ENCODE peak calls at places on chromosomes 11 and 22, in seven cellular contexts. H is neural progenitor cell; R is tibial artery; P is uterus; Q is naive thymus-derived CD4-positive, alpha-beta T cell; T is trophoblast cell; K is tibial nerve. J is an unnamed sample.

GRCh38 chr11:126404367-126404766 is 48.9 kb downstream of the ST3GAL4 start:
- DNase-seq in H (peak; percentile 26), P (no peak), R (no peak), Q (no peak), K (no peak), T (peak; percentile 35), J (peak; percentile 61)

GRCh38 chr11:127925430-127925829 is 661.9 kb downstream of the ETS1 start:
- DNase-seq in Q (no peak), T (no peak), P (no peak), K (no peak), H (no peak), R (no peak), J (no peak)

GRCh38 chr11:17703951-17704350 is 15.4 kb upstream of the MYOD1 start:
- DNase-seq in P (no peak), Q (no peak), T (no peak), R (no peak), H (no peak), K (no peak), J (no peak)

GRCh38 chr11:2928605-2929510 is at the start of gene PHLDA2:
- DNase-seq in H (peak; percentile 64), Q (peak; percentile 55), K (no peak), T (peak; percentile 70), R (peak; percentile 44), P (no peak), J (peak; percentile 97)

GRCh38 chr11:3836903-3837302 is 3.9 kb downstream of the RHOG start:
- DNase-seq in H (no peak), P (no peak), Q (peak; percentile 58), K (no peak), R (peak; percentile 52), T (peak; percentile 23), J (no peak)

GRCh38 chr11:71118671-71119250 is 133.6 kb downstream of the SHANK2 start:
- DNase-seq in K (no peak), R (no peak), T (no peak), Q (no peak), P (no peak), H (no peak), J (no peak)

GRCh38 chr22:27397948-27398330 is 403.6 kb downstream of the MN1 start:
- DNase-seq in P (peak; percentile 61), R (peak; percentile 58), Q (no peak), H (no peak), T (peak; percentile 80), K (no peak), J (no peak)

GRCh38 chr22:47325249-47325648 is 562.8 kb downstream of the TBC1D22A start:
- DNase-seq in Q (no peak), P (no peak), H (no peak), T (no peak), R (no peak), K (no peak), J (no peak)

GRCh38 chr22:30416403-30416802 is 9.2 kb upstream of the MTFP1 start:
- DNase-seq in Q (no peak), P (no peak), T (no peak), H (no peak), K (no peak), R (no peak), J (no peak)

GRCh38 chr11:123381817-123382554 is 48.1 kb upstream of the GRAMD1B start:
- DNase-seq in R (no peak), Q (no peak), T (no peak), H (no peak), P (no peak), K (no peak), J (no peak)

GRCh38 chr11:1872267-1872985 is 19.3 kb downstream of the PRR33 start:
- DNase-seq in K (no peak), H (no peak), Q (no peak), P (no peak), T (no peak), R (no peak), J (no peak)

GRCh38 chr11:101792814-101793213 is 122.0 kb upstream of the CEP126 start:
- DNase-seq in Q (no peak), P (no peak), R (no peak), H (no peak), K (no peak), T (no peak), J (no peak)

GRCh38 chr22:38982008-38982927 is at the start of gene APOBEC3B:
- DNase-seq in R (peak; percentile 91), H (peak; percentile 47), T (peak; percentile 97), Q (peak; percentile 28), K (peak; percentile 88), P (peak; percentile 88), J (peak; percentile 90)

GRCh38 chr11:76323804-76324203 is 57.1 kb downstream of the THAP12 start:
- DNase-seq in H (no peak), K (no peak), T (no peak), Q (no peak), P (no peak), R (no peak), J (no peak)

GRCh38 chr11:133782116-133782725 is 63.1 kb downstream of the SPATA19 start:
- DNase-seq in K (no peak), T (no peak), Q (no peak), R (no peak), H (no peak), P (no peak), J (no peak)

GRCh38 chr11:131749100-131749499 is 378.7 kb downstream of the NTM start:
- DNase-seq in Q (no peak), R (no peak), T (no peak), H (no peak), P (no peak), K (no peak), J (no peak)

GRCh38 chr22:22161924-22162851 is 82.4 kb upstream of the VPREB1 start:
- DNase-seq in R (no peak), H (no peak), Q (no peak), K (no peak), T (no peak), P (no peak), J (peak; percentile 27)

GRCh38 chr11:57567210-57567511 is 311 bp downstream of the UBE2L6 start:
- DNase-seq in T (no peak), P (peak; percentile 39), Q (peak; percentile 42), H (no peak), K (peak; percentile 9), R (no peak), J (no peak)

GRCh38 chr11:8289426-8290047 is 25.9 kb upstream of the LMO1 start:
- DNase-seq in R (no peak), T (no peak), Q (no peak), K (no peak), P (no peak), H (peak; percentile 76), J (peak; percentile 64)

GRCh38 chr11:64383580-64383979 is 24.6 kb downstream of the RPS6KA4 start:
- DNase-seq in R (no peak), Q (no peak), T (no peak), H (no peak), K (no peak), P (no peak), J (no peak)

GRCh38 chr11:8763070-8763469 is 80.5 kb downstream of the RPL27A start:
- DNase-seq in R (no peak), K (no peak), H (no peak), P (no peak), Q (no peak), T (no peak), J (no peak)

GRCh38 chr22:50675553-50676199 is 3.1 kb downstream of the SHANK3 start:
- DNase-seq in T (no peak), R (no peak), P (no peak), Q (no peak), H (peak; percentile 1), K (no peak), J (no peak)

GRCh38 chr11:46298699-46299424 is 21.4 kb downstream of the CREB3L1 start:
- DNase-seq in T (peak; percentile 49), R (no peak), Q (no peak), P (no peak), H (no peak), K (no peak), J (no peak)

GRCh38 chr11:15905334-15905733 is 451.0 kb downstream of the SOX6 start:
- DNase-seq in T (no peak), Q (no peak), P (no peak), K (no peak), R (no peak), H (no peak), J (no peak)

GRCh38 chr11:131064373-131064991 is 148.2 kb upstream of the SNX19 start:
- DNase-seq in K (peak; percentile 52), Q (no peak), T (peak; percentile 69), R (no peak), H (peak; percentile 88), P (no peak), J (peak; percentile 90)

GRCh38 chr11:66328307-66329144 is 7.7 kb downstream of the RIN1 start:
- DNase-seq in T (peak; percentile 76), R (peak; percentile 66), H (peak; percentile 86), P (peak; percentile 75), K (peak; percentile 80), Q (peak; percentile 80), J (peak; percentile 95)
- H3K4me3 ChIP-seq in T (no peak overlapping the region), R (no peak overlapping the region), H (no peak overlapping the region), P (no peak overlapping the region), K (no peak overlapping the region), Q (peak overlapping the region; percentile 36), J (no peak overlapping the region)

DNA sequence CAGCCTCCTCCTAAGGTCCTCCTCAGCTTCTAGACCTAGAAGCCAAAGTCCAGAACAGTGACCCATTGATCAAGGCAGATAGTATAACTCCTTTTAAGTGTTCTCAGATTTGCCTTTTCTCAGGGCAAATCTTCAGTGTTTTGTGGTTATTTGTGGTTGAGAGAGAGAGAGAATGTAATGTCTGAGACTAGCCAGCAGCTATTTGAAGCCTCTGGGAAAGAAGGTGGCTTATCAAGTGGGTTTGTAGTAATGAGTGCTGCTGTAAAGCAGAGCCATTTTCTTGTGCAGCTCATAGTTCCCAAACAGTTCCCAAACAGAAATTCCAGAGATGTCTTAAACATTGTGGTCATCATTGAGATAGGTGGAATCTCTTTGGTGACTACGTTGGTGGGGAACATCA is 89.5 kb downstream of the RNF169 start:
- DNase-seq in P (no peak), K (no peak), H (no peak), T (peak; percentile 47), Q (no peak), R (no peak), J (no peak)
- H3K36me3 ChIP-seq in P (no peaks in the 10 kb centered on the region), K (no peaks in the 10 kb centered on the region), H (peaks cover 6% of the 10 kb centered on the region), T (peaks cover 12% of the 10 kb centered on the region), Q (peaks cover 66% of the 10 kb centered on the region), R (peaks cover 30% of the 10 kb centered on the region), J (peaks cover 18% of the 10 kb centered on the region)

GRCh38 chr11:69986421-69987229 is 91.5 kb upstream of the ANO1 start:
- DNase-seq in K (no peak), R (no peak), T (no peak), Q (no peak), H (no peak), P (no peak), J (peak; percentile 60)
- H3K27me3 ChIP-seq in K (no peaks in the 10 kb centered on the region), R (no peaks in the 10 kb centered on the region), T (peaks cover 32% of the 10 kb centered on the region), Q (no peaks in the 10 kb centered on the region), H (peaks cover 98% of the 10 kb centered on the region), P (no peaks in the 10 kb centered on the region), J (peaks cover 52% of the 10 kb centered on the region)

GRCh38 chr11:44877908-44878459 is 72.7 kb downstream of the TP53I11 start:
- DNase-seq in R (no peak), K (no peak), P (peak; percentile 70), T (no peak), H (peak; percentile 88), Q (no peak), J (peak; percentile 73)

GRCh38 chr11:44878696-44879095 is 72.0 kb downstream of the TP53I11 start:
- DNase-seq in K (no peak), H (peak; percentile 40), T (no peak), Q (no peak), R (no peak), P (no peak), J (peak; percentile 89)

GRCh38 chr11:44876194-44876723 is 74.4 kb downstream of the TP53I11 start:
- DNase-seq in K (no peak), H (no peak), Q (no peak), T (no peak), P (no peak), R (no peak), J (no peak)

GRCh38 chr11:44875056-44875455 is 75.6 kb downstream of the TP53I11 start:
- DNase-seq in P (no peak), R (no peak), Q (no peak), T (no peak), K (no peak), H (no peak), J (no peak)

GRCh38 chr11:44876923-44877322 is 73.8 kb downstream of the TP53I11 start:
- DNase-seq in Q (no peak), H (peak; percentile 54), T (no peak), R (no peak), K (no peak), P (no peak), J (no peak)
- H3K4me3 ChIP-seq in Q (no peak overlapping the region), H (no peak overlapping the region), T (no peak overlapping the region), R (no peak overlapping the region), K (no peak overlapping the region), P (no peak overlapping the region), J (no peak overlapping the region)